ENCODE peak calls at places on chromosomes 3 and 15, in ten cellular contexts. Z is Panc1; N is neural progenitor cell; I is K562; Q is prostate gland; P is IMR-90; K is CD8-positive, alpha-beta memory T cell; V is pancreas; U is right cardiac atrium; R is fibroblast of lung. E is an unnamed sample. For H3K4me1, the result is how much of the 10 kb centered on the place peaks cover.

GRCh38 chr15:88563638-88564037 is 17.2 kb upstream of the DET1 start:
- DNase-seq in V (no peak), Q (no peak), Z (no peak), P (peak), R (peak), U (no peak), N (no peak), K (no peak), I (peak), E (no peak)

GRCh38 chr3:77370413-77370812 is 330.5 kb downstream of the ROBO2 start:
- DNase-seq in U (peak), P (peak), V (no peak), R (peak), Z (no peak), I (no peak), Q (no peak), N (no peak), K (no peak), E (peak)

GRCh38 chr15:65085990-65086679 is 9.6 kb downstream of the KBTBD13 start:
- DNase-seq in P (peak), K (no peak), Z (no peak), V (no peak), R (no peak), U (no peak), I (peak), N (peak), Q (no peak), E (peak)

GRCh38 chr3:52249683-52250082 is 4.1 kb downstream of the PPM1M start:
- DNase-seq in Q (no peak), U (peak), N (no peak), Z (no peak), K (no peak), I (no peak), P (no peak), V (no peak), R (no peak), E (no peak)

GRCh38 chr3:7977245-7978103 is 524.1 kb upstream of the LMCD1 start:
- DNase-seq in Z (no peak), V (no peak), U (no peak), N (no peak), P (no peak), K (no peak), I (no peak), R (peak), Q (no peak), E (no peak)

GRCh38 chr3:134317106-134317947 is 56.9 kb downstream of the AMOTL2 start:
- DNase-seq in V (no peak), R (peak), Q (no peak), I (no peak), Z (no peak), N (no peak), K (no peak), U (no peak), P (no peak), E (no peak)

GRCh38 chr15:75666823-75667501 is 19.2 kb downstream of the SNX33 start:
- DNase-seq in K (no peak), Z (peak), Q (no peak), I (no peak), V (no peak), P (peak), R (peak), U (peak), N (no peak), E (no peak)

GRCh38 chr15:66138882-66139281 is 114.7 kb downstream of the MEGF11 start:
- DNase-seq in K (no peak), P (no peak), N (no peak), U (no peak), Z (no peak), V (no peak), Q (no peak), I (no peak), R (no peak), E (no peak)

GRCh38 chr15:63939531-63940130 is 105.9 kb upstream of the HERC1 start:
- DNase-seq in R (peak), V (no peak), U (peak), N (no peak), Z (no peak), I (no peak), K (no peak), Q (no peak), P (peak), E (peak)

GRCh38 chr3:133937756-133938601 is 42.3 kb upstream of the RAB6B start:
- DNase-seq in Q (no peak), P (peak), N (no peak), R (peak), K (no peak), Z (no peak), U (no peak), I (no peak), V (no peak), E (no peak)

GRCh38 chr15:49855917-49856637 is 235.2 kb downstream of the DTWD1 start:
- DNase-seq in P (peak), I (no peak), K (no peak), Z (no peak), R (peak), N (no peak), V (no peak), Q (no peak), U (no peak), E (no peak)

GRCh38 chr3:99808163-99808794 is 9.4 kb upstream of the CMSS1 start:
- DNase-seq in P (peak), R (peak), V (peak), U (no peak), Q (peak), N (peak), I (peak), Z (peak), K (peak), E (peak)

GRCh38 chr3:15206662-15207576 is 873 bp downstream of the CAPN7 start:
- DNase-seq in U (no peak), I (peak), V (peak), P (peak), Q (peak), K (peak), Z (no peak), N (peak), R (peak), E (peak)

GRCh38 chr3:194135806-194136518 is at the start of gene HES1:
- DNase-seq in N (peak), P (peak), K (peak), Z (peak), R (peak), Q (peak), I (peak), U (peak), V (peak), E (peak)

GRCh38 chr3:101142160-101142559 is 148.9 kb upstream of the ABI3BP start:
- DNase-seq in V (no peak), I (peak), Z (no peak), N (no peak), K (no peak), P (no peak), Q (no peak), R (no peak), U (no peak), E (no peak)

GRCh38 chr3:10492351-10493201 is 12.8 kb downstream of the ATP2B2 start:
- DNase-seq in Q (no peak), K (no peak), R (no peak), N (no peak), U (no peak), Z (no peak), V (no peak), I (no peak), P (no peak), E (no peak)

GRCh38 chr15:24752354-24752753 is 76.8 kb downstream of the NPAP1 start:
- DNase-seq in P (no peak), Z (no peak), Q (no peak), I (no peak), V (no peak), N (peak), U (no peak), R (no peak), K (no peak), E (no peak)

GRCh38 chr3:150797155-150797554 is 34.2 kb upstream of the SIAH2 start:
- DNase-seq in Q (no peak), P (no peak), R (peak), N (no peak), V (no peak), U (no peak), Z (no peak), K (no peak), I (no peak), E (no peak)

GRCh38 chr3:158950131-158950901 is 148.5 kb downstream of the MFSD1 start:
- DNase-seq in Q (no peak), V (no peak), U (no peak), R (no peak), N (no peak), P (no peak), K (no peak), I (no peak), Z (no peak), E (no peak)

GRCh38 chr3:155607761-155608160 is 137.1 kb downstream of the PLCH1 start:
- DNase-seq in Q (no peak), V (no peak), P (no peak), U (no peak), N (no peak), K (no peak), Z (no peak), I (no peak), R (no peak), E (no peak)

GRCh38 chr3:79985866-79986265 is 218.1 kb upstream of the ROBO1 start:
- DNase-seq in N (no peak), K (no peak), P (no peak), U (no peak), R (no peak), Z (no peak), V (no peak), I (no peak), Q (no peak), E (no peak)

GRCh38 chr3:99396651-99397050 is 241.7 kb upstream of the COL8A1 start:
- DNase-seq in K (no peak), R (peak), U (no peak), V (no peak), N (no peak), Z (no peak), P (no peak), Q (no peak), I (no peak), E (no peak)

GRCh38 chr15:80154336-80154735 is 1.5 kb downstream of the FAH start:
- DNase-seq in Q (no peak), V (no peak), K (no peak), N (peak), Z (no peak), I (no peak), R (no peak), P (peak), U (no peak), E (peak)

GRCh38 chr3:38989932-38990510 is 61.7 kb downstream of the SCN11A start:
- DNase-seq in I (no peak), K (no peak), P (no peak), Q (no peak), V (no peak), Z (no peak), R (no peak), U (no peak), N (no peak), E (no peak)

GRCh38 chr3:172201136-172201989 is 162.0 kb downstream of the FNDC3B start:
- DNase-seq in Q (peak), U (peak), N (no peak), I (peak), V (peak), R (peak), P (peak), K (no peak), Z (no peak), E (peak)

GRCh38 chr3:114408763-114409162 is 114.9 kb downstream of the TIGIT start:
- DNase-seq in K (no peak), Q (no peak), R (peak), V (no peak), P (no peak), Z (no peak), I (no peak), U (no peak), N (peak), E (no peak)

GRCh38 chr15:67823371-67824156 is 1.7 kb upstream of the SKOR1 start:
- DNase-seq in Q (no peak), U (no peak), K (no peak), R (no peak), N (peak), P (no peak), I (no peak), V (no peak), Z (no peak), E (no peak)

GRCh38 chr15:78291698-78292097 is 7.7 kb downstream of the SKIC8 start:
- DNase-seq in N (no peak), V (no peak), P (no peak), Z (no peak), U (no peak), K (no peak), R (no peak), Q (peak), I (no peak), E (no peak)

GRCh38 chr3:179837374-179837773 is 184.5 kb downstream of the USP13 start:
- DNase-seq in Z (no peak), R (no peak), I (no peak), V (no peak), Q (no peak), N (no peak), U (no peak), P (peak), K (no peak), E (no peak)

DNA sequence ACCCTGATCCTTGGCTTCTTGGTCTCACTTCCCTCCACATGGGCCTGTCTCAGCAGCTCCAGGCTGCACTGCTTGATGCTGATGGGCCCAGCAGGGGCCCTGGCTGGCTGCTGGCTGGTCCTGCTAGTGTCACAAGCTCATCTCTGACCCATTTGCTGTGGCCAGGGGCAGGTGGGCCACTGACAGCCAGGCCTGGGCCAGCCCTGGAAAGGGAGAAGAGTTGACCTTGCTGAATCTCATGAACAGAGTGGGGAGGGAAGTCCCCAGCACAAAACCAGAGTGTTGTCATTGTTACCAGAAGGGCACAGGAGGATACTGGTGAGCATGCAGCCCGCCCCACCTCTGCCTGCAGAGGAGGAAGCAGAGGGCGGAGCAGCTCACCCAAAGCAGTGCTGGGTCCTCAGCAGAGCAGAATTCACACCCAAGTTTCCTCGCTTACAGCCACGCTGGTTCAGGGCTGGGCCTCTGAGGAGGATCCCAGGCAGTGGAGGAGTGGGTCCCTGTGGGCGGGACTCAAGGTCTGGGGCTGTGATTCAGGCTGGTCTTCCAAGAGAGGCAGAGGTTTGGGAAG is 7.6 kb upstream of the KLF15 start:
- DNase-seq in R (no peak), K (no peak), U (no peak), V (no peak), Q (no peak), Z (no peak), N (no peak), I (no peak), P (no peak), E (no peak)
- H3K4me1 ChIP-seq in R (under half), K (under half), U (under half), V (under half), Q (under half), Z (under half), N (under half), I (under half), P (under half), E (under half)

DNA sequence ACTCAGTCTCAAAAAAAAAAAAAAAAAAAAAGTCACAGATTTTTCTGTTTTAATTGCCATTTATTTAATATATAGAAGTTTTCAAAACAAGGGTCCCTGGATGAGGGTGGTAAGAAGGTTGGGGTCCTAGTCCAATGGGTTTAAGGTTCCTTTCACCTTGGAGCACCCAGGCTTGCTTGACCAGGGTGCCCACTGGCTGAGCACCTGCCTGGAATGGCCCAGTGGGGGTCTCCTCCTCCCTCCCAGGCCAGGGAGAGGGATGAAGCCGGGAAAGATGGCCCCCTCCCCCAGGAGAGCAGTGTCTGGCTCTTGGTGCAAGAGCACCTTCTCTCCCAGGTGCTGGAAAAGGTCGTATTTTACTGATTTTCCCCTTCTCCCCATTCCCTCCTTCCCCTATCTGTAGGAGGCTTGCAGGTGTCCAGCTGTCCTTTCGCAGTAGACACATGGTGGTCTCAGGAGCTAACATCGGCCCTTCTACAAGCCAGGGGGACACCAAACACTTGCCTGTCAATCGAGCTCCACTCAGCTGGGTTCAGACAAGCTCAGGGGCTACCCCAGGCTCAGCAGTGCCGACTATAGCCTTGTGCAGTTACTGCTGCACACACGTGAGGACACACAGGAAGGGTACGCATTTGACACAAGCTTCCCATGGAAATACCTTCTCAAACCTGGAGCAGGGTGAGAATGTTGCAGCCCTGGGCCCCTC is 112.3 kb upstream of the KLF13 start:
- DNase-seq in V (no peak), U (no peak), K (no peak), Q (no peak), R (no peak), I (no peak), N (no peak), Z (no peak), P (no peak), E (no peak)
- H3K4me1 ChIP-seq in V (under half), U (under half), K (under half), Q (under half), R (under half), I (under half), N (under half), Z (under half), P (under half), E (under half)

DNA sequence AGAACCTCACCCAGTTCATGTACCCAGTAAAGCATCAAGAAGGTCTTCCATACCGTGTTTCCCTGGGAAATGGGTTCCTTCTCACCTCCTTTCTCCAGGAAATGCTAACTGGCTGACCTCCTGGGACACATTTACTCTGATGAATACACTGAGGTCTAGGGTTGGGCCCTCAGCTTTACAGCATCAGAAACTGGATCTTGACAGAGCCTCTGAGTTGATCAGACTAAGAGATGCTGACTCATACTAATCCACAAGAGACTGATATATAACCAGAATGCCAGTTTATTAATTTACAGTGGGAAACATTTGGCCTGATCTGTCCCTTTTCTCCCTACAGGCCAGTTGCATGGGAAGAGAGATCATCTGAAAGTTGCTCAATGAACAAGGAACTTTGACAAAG is 55.8 kb downstream of the GTF2E1 start:
- DNase-seq in P (peak), I (no peak), Q (no peak), N (no peak), K (no peak), U (no peak), V (no peak), Z (no peak), R (no peak), E (no peak)
- H3K4me1 ChIP-seq in P (under half), I (under half), Q (under half), N (under half), K (under half), U (under half), V (under half), Z (under half), R (under half), E (under half)

GRCh38 chr3:104855702-104856101 is 511.0 kb upstream of the ALCAM start:
- DNase-seq in U (no peak), N (no peak), R (no peak), Q (no peak), V (no peak), Z (no peak), P (no peak), I (no peak), K (no peak), E (no peak)
- H3K4me1 ChIP-seq in U (under half), N (under half), R (under half), Q (under half), V (under half), Z (under half), P (under half), I (under half), K (under half), E (under half)

GRCh38 chr3:181859518-181859917 is 147.8 kb downstream of the SOX2 start:
- DNase-seq in Q (no peak), Z (no peak), K (no peak), P (no peak), R (no peak), U (no peak), V (no peak), I (no peak), N (no peak), E (no peak)
- H3K4me1 ChIP-seq in Q (under half), Z (under half), K (under half), P (under half), R (under half), U (under half), V (under half), I (under half), N (under half), E (under half)